ENCODE peak calls at places on chromosomes 12 and 14, in ten cellular contexts. P, O, C, R, Q, Y, W, X, T and A are unnamed samples.

GRCh38 chr14:51157012-51157411 is 62.1 kb upstream of the TRIM9 start:
- DNase-seq in C (no peak), X (peak), Q (no peak), W (peak), Y (no peak), R (no peak), O (peak), P (no peak), T (no peak), A (no peak)

GRCh38 chr14:33987565-33988080 is 36.7 kb upstream of the EGLN3 start:
- DNase-seq in Y (no peak), C (no peak), W (no peak), O (no peak), X (no peak), P (no peak), Q (no peak), R (no peak), T (no peak), A (no peak)

GRCh38 chr12:88958961-88959360 is 378.7 kb upstream of the KITLG start:
- DNase-seq in P (no peak), X (no peak), W (no peak), Q (no peak), Y (no peak), O (no peak), T (no peak), R (no peak), C (no peak), A (no peak)

GRCh38 chr12:58387199-58387598 is 445.8 kb downstream of the ATP23 start:
- DNase-seq in P (no peak), Q (no peak), W (no peak), X (peak), R (no peak), O (no peak), T (no peak), Y (no peak), C (no peak), A (no peak)

GRCh38 chr12:52990206-52990605 is 16.1 kb upstream of the EIF4B start:
- DNase-seq in R (no peak), X (peak), Q (no peak), W (no peak), P (no peak), O (no peak), T (no peak), C (no peak), Y (no peak), A (no peak)

GRCh38 chr12:16421806-16422205 is 74.4 kb downstream of the MGST1 start:
- DNase-seq in R (no peak), W (no peak), T (no peak), X (no peak), C (no peak), P (no peak), Y (no peak), Q (no peak), O (no peak), A (no peak)

GRCh38 chr12:52992699-52993557 is 13.3 kb upstream of the EIF4B start:
- DNase-seq in R (no peak), Q (peak), P (no peak), W (no peak), O (no peak), X (peak), C (no peak), T (peak), Y (no peak), A (no peak)

GRCh38 chr14:54174437-54174836 is 217.8 kb upstream of the BMP4 start:
- DNase-seq in R (no peak), X (no peak), T (no peak), Q (no peak), O (no peak), Y (no peak), P (no peak), C (no peak), W (no peak), A (no peak)

GRCh38 chr14:51828017-51828797 is 32.2 kb upstream of the GNG2 start:
- DNase-seq in X (peak), P (peak), O (peak), C (no peak), Y (no peak), W (peak), R (peak), T (peak), Q (peak), A (no peak)

GRCh38 chr12:120925740-120926563 is 21.8 kb upstream of the SPPL3 start:
- DNase-seq in R (peak), W (no peak), T (no peak), O (no peak), C (no peak), Q (no peak), X (no peak), Y (no peak), P (no peak), A (no peak)

GRCh38 chr14:25050494-25051170 is 685 bp upstream of the STXBP6 start:
- DNase-seq in R (no peak), Y (no peak), X (peak), C (no peak), Q (no peak), P (no peak), T (no peak), O (no peak), W (no peak), A (peak)

GRCh38 chr14:28690029-28690683 is 76.4 kb upstream of the FOXG1 start:
- DNase-seq in Y (no peak), Q (no peak), R (no peak), O (no peak), W (no peak), P (no peak), C (no peak), T (no peak), X (no peak), A (no peak)

GRCh38 chr12:66203820-66204219 is 14.8 kb downstream of the IRAK3 start:
- DNase-seq in T (no peak), O (no peak), Q (no peak), C (no peak), W (no peak), R (no peak), Y (no peak), P (no peak), X (no peak), A (no peak)

GRCh38 chr14:63383776-63384367 is 65.1 kb upstream of the GPHB5 start:
- DNase-seq in W (peak), Q (no peak), Y (no peak), C (no peak), X (no peak), T (no peak), P (no peak), O (peak), R (no peak), A (no peak)

GRCh38 chr14:95431199-95432145 is 85.0 kb downstream of the SYNE3 start:
- DNase-seq in C (no peak), T (no peak), Q (no peak), Y (peak), O (peak), P (no peak), X (peak), W (no peak), R (no peak), A (no peak)

GRCh38 chr12:56374726-56375597 is 12.3 kb upstream of the APOF start:
- DNase-seq in O (no peak), Q (no peak), W (no peak), C (no peak), T (no peak), X (no peak), P (no peak), Y (no peak), R (no peak), A (no peak)

GRCh38 chr14:99272669-99273024 is 650 bp upstream of the BCL11B start:
- DNase-seq in C (no peak), Y (no peak), R (no peak), Q (no peak), P (no peak), X (no peak), T (no peak), W (no peak), O (no peak), A (no peak)

GRCh38 chr12:71871116-71871515 is 31.6 kb downstream of the TBC1D15 start:
- DNase-seq in W (no peak), X (peak), T (no peak), Q (no peak), Y (no peak), P (no peak), O (peak), C (no peak), R (no peak), A (no peak)

GRCh38 chr12:108616941-108617858 is 16.5 kb downstream of the SELPLG start:
- DNase-seq in P (peak), Y (no peak), R (no peak), W (peak), Q (no peak), X (no peak), C (no peak), O (peak), T (peak), A (no peak)

GRCh38 chr14:22802860-22803562 is 12.2 kb downstream of the SLC7A7 start:
- DNase-seq in W (peak), Y (no peak), T (no peak), O (no peak), P (no peak), X (no peak), C (no peak), Q (no peak), R (no peak), A (no peak)

GRCh38 chr12:107515446-107515958 is 170.1 kb upstream of the PWP1 start:
- DNase-seq in R (peak), W (no peak), T (no peak), C (no peak), X (peak), P (no peak), O (peak), Y (no peak), Q (no peak), A (no peak)

GRCh38 chr12:2752676-2753371 is 41.9 kb upstream of the FKBP4 start:
- DNase-seq in T (peak), Q (peak), X (peak), P (peak), O (peak), R (peak), W (peak), Y (peak), C (peak), A (peak)

GRCh38 chr14:106622200-106622745 is 1095.9 kb downstream of the TMEM121 start:
- DNase-seq in T (peak), R (no peak), Y (no peak), P (peak), Q (no peak), O (no peak), W (no peak), X (no peak), C (no peak), A (no peak)

GRCh38 chr14:91063119-91063518 is 2.7 kb upstream of the RPS6KA5 start:
- DNase-seq in X (peak), O (peak), R (no peak), C (no peak), Y (no peak), T (no peak), W (peak), Q (no peak), P (no peak), A (no peak)

GRCh38 chr14:32136027-32136825 is 59.1 kb downstream of the ARHGAP5 start:
- DNase-seq in X (peak), Q (no peak), P (no peak), Y (no peak), W (no peak), R (no peak), C (no peak), T (no peak), O (peak), A (no peak)

GRCh38 chr12:120224304-120225199 is 23.6 kb upstream of the RPLP0 start:
- DNase-seq in Q (peak), W (no peak), C (no peak), Y (no peak), P (peak), R (no peak), T (peak), O (no peak), X (no peak), A (no peak)

GRCh38 chr12:2550470-2551090 is 244.2 kb upstream of the FKBP4 start:
- DNase-seq in T (no peak), X (no peak), C (peak), Q (no peak), R (no peak), O (no peak), Y (no peak), W (no peak), P (no peak), A (no peak)

GRCh38 chr14:101226603-101227425 is 323.3 kb upstream of the RTL1 start:
- DNase-seq in Q (no peak), X (no peak), Y (no peak), P (no peak), O (no peak), W (no peak), C (peak), R (no peak), T (peak), A (no peak)

GRCh38 chr14:76101384-76101783 is 50.3 kb upstream of the GPATCH2L start:
- DNase-seq in Y (no peak), T (no peak), O (no peak), X (peak), Q (no peak), C (no peak), W (no peak), R (no peak), P (no peak), A (no peak)

GRCh38 chr12:6067152-6067916 is 57.1 kb downstream of the VWF start:
- DNase-seq in Q (peak), W (no peak), R (no peak), C (no peak), P (no peak), T (no peak), Y (peak), O (peak), X (peak), A (peak)

GRCh38 chr12:75837700-75838099 is 193.9 kb downstream of the PHLDA1 start:
- DNase-seq in X (no peak), T (no peak), O (no peak), P (no peak), Q (no peak), W (no peak), R (no peak), Y (peak), C (no peak), A (no peak)

GRCh38 chr14:98189521-98189920 is 1082.5 kb downstream of the BCL11B start:
- DNase-seq in O (no peak), W (no peak), Q (no peak), T (no peak), C (no peak), R (no peak), Y (no peak), X (no peak), P (no peak), A (no peak)

GRCh38 chr14:105537580-105538474 is 11.4 kb downstream of the TMEM121 start:
- DNase-seq in R (no peak), W (peak), T (peak), Y (peak), X (peak), Q (peak), C (peak), P (peak), O (peak), A (peak)

GRCh38 chr12:106739815-106740552 is 34.5 kb upstream of the RIC8B start:
- DNase-seq in O (peak), X (peak), T (peak), W (no peak), P (no peak), R (no peak), C (no peak), Y (no peak), Q (no peak), A (no peak)

GRCh38 chr12:11622774-11623375 is 26.6 kb upstream of the ETV6 start:
- DNase-seq in P (no peak), C (no peak), R (no peak), Y (no peak), W (peak), X (peak), T (no peak), Q (no peak), O (no peak), A (no peak)
- TF ChIP-seq CTCF in P (no peak), C (no peak), R (no peak), Y (peak), W (peak), X (peak), T (no peak), Q (no peak), O (no peak), A (no peak)

GRCh38 chr14:38618514-38618913 is 362.6 kb upstream of the CLEC14A start:
- DNase-seq in Q (no peak), X (no peak), O (peak), Y (no peak), P (no peak), R (no peak), W (no peak), C (no peak), T (no peak), A (no peak)
- TF ChIP-seq CTCF in Q (no peak), X (no peak), O (peak), Y (peak), P (no peak), R (no peak), W (peak), C (no peak), T (no peak), A (no peak)

GRCh38 chr12:98198261-98198982 is 317.0 kb upstream of the TMPO start:
- DNase-seq in W (no peak), X (no peak), C (no peak), T (no peak), R (no peak), Q (no peak), P (no peak), O (no peak), Y (no peak), A (no peak)
- TF ChIP-seq CTCF in W (no peak), X (no peak), C (no peak), T (no peak), R (no peak), Q (no peak), P (no peak), O (no peak), Y (peak), A (no peak)

GRCh38 chr12:54166543-54167499 is 22.0 kb downstream of the SMUG1 start:
- DNase-seq in T (no peak), R (no peak), Q (no peak), O (no peak), C (no peak), Y (peak), W (no peak), X (no peak), P (no peak), A (no peak)

GRCh38 chr12:54167500-54167896 is 21.3 kb downstream of the SMUG1 start:
- DNase-seq in R (no peak), T (no peak), P (no peak), O (no peak), X (no peak), Y (no peak), Q (no peak), W (no peak), C (no peak), A (no peak)

GRCh38 chr12:54173066-54173726 is 15.6 kb downstream of the SMUG1 start:
- DNase-seq in W (peak), C (peak), Y (peak), T (peak), R (no peak), O (peak), Q (peak), P (peak), X (peak), A (peak)

GRCh38 chr12:54172102-54172630 is 16.6 kb downstream of the SMUG1 start:
- DNase-seq in Y (peak), T (no peak), R (no peak), O (no peak), X (no peak), Q (no peak), W (no peak), C (no peak), P (no peak), A (no peak)

DNA sequence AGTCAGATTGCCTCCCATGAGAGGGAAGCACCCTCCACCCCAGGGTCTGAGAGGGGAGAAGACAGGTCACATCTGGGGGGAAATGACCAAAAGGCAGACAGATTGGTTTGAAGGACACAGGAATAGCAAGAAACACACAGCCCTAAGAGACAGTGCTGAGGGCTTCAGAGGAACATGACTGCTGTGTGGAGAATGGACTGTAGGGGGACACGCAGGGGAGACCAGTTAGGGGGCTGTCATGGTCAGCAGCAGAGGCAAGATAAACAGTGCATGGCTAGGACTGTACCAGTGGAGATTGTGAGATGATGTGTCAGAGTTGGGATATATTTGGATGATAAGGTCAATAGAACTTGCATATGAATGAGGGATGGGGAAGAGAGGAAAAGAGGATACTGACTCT is 19.7 kb downstream of the SMUG1 start:
- DNase-seq in T (no peak), P (no peak), C (no peak), Y (no peak), X (no peak), O (no peak), R (no peak), Q (no peak), W (no peak), A (no peak)
- TF ChIP-seq CTCF in T (no peak), P (no peak), C (no peak), Y (peak), X (no peak), O (peak), R (no peak), Q (no peak), W (no peak), A (peak)

DNA sequence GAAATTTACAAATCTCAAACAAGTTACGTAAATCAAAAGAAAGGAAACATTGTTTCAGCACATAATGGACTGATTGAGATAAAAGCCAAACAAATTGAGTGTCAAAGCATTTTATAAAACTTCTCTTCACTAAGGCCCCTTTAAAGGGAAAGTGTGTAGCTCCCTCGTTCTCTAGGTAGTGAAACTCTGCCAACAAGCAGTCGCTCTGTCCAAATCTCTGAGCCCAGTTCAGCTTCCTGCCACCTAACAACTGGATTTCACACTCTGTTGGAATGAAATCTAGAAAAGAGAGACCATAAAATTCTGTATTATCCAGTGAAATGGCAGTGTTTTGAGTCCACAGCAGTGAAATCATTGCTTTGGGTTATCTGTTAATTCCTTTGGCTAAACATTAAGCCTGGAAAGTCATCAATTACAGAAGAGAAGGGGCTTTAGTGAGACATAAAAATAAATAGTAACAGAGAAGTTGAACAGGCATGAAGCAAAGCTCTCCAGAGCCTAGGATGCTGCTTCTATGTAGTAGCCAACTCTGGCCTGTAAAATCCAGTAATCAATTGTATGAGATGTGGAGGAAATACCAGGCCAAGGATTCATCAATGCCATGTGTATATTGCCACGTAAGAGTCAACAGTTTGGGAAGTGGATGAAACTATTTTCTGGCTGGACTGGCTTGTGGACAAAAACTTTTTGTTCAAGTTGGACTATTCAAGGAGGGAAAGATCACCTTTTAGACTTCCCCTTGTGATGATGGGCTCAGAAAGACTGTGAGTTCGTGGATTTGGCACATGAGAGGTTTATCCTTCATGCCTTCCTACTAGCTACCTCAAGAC is 122.6 kb downstream of the WIF1 start:
- DNase-seq in Y (no peak), Q (no peak), T (no peak), W (no peak), O (no peak), X (peak), R (no peak), P (no peak), C (no peak), A (no peak)
- TF ChIP-seq CTCF in Y (no peak), Q (no peak), T (no peak), W (no peak), O (no peak), X (no peak), R (no peak), P (no peak), C (no peak), A (no peak)

GRCh38 chr14:80356413-80356812 is 145.1 kb upstream of the DIO2 start:
- DNase-seq in X (peak), C (no peak), Q (no peak), R (no peak), P (no peak), W (no peak), Y (peak), O (peak), T (no peak), A (no peak)
- TF ChIP-seq CTCF in X (peak), C (peak), Q (no peak), R (no peak), P (no peak), W (peak), Y (peak), O (peak), T (no peak), A (peak)

GRCh38 chr14:89750909-89751502 is 203.5 kb downstream of the EFCAB11 start:
- DNase-seq in Y (no peak), R (no peak), O (no peak), C (no peak), W (no peak), X (no peak), T (no peak), Q (no peak), P (no peak), A (no peak)
- TF ChIP-seq CTCF in Y (no peak), R (no peak), O (no peak), C (no peak), W (no peak), X (no peak), T (no peak), Q (no peak), P (no peak), A (no peak)

DNA sequence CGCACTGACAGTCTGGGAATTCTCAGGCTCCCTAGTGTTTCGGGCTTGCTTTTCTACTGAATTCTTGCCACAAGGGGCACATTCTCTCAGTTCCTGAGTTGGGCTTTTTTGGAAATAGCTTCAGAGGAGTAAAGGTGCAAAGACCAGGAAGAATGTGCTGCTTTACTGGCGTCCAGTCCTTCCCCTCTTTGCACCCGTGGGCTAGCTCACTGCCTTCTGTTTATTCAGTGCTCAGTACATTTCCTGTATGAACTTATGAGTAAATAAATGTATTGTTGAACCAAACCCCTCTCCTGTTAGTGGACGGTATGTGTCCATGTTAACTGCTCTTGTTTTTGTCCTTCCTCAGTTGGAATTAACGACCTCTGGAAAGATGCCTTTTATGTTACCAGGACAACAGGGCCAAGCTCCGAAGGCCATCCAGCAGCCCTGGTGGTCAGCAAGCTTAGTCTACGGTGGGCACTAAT is 24.0 kb downstream of the GSG1 start:
- DNase-seq in W (no peak), O (no peak), C (no peak), R (no peak), T (no peak), Y (no peak), Q (no peak), X (no peak), P (no peak), A (no peak)
- TF ChIP-seq CTCF in W (no peak), O (no peak), C (no peak), R (no peak), T (no peak), Y (peak), Q (no peak), X (no peak), P (no peak), A (no peak)